ENCODE peak calls at places on chromosome 17, in seven cellular contexts. M, I, X, B, R, G and Z are unnamed samples. For H3K27me3, the result is how much of the 10 kb centered on the place peaks cover.

GRCh38 chr17:49986396-49987289 is 8.4 kb downstream of the DLX3 start:
- DNase-seq in M (no peak), I (no peak), X (no peak), B (no peak), R (no peak), G (no peak), Z (no peak)

GRCh38 chr17:17570207-17570797 is 21.2 kb downstream of the PEMT start:
- DNase-seq in M (no peak), I (peak), X (no peak), B (no peak), R (no peak), G (peak), Z (peak)

GRCh38 chr17:31216053-31216751 is 80.8 kb downstream of the OMG start:
- DNase-seq in M (peak), I (no peak), X (no peak), B (no peak), R (no peak), G (peak), Z (no peak)

GRCh38 chr17:69654981-69655581 is 240.6 kb downstream of the MAP2K6 start:
- DNase-seq in M (peak), I (no peak), X (no peak), B (no peak), R (no peak), G (peak), Z (no peak)

GRCh38 chr17:49984776-49985175 is 10.2 kb downstream of the DLX3 start:
- DNase-seq in M (no peak), I (no peak), X (no peak), B (no peak), R (no peak), G (no peak), Z (no peak)

GRCh38 chr17:34613064-34614019 is 34.0 kb downstream of the TMEM132E start:
- DNase-seq in M (peak), I (no peak), X (no peak), B (no peak), R (no peak), G (no peak), Z (no peak)

GRCh38 chr17:36001109-36001735 is at the start of gene CCL15:
- DNase-seq in M (no peak), I (no peak), X (peak), B (no peak), R (no peak), G (no peak), Z (no peak)

GRCh38 chr17:55161935-55162555 is 102.7 kb upstream of the HLF start:
- DNase-seq in M (peak), I (no peak), X (no peak), B (no peak), R (no peak), G (peak), Z (no peak)

GRCh38 chr17:76079577-76080206 is 710 bp downstream of the ZACN start:
- DNase-seq in M (no peak), I (no peak), X (no peak), B (no peak), R (no peak), G (no peak), Z (no peak)

GRCh38 chr17:16989230-16989952 is 17.5 kb upstream of the TNFRSF13B start:
- DNase-seq in M (no peak), I (no peak), X (no peak), B (no peak), R (no peak), G (no peak), Z (no peak)

GRCh38 chr17:45431531-45432404 is 902 bp downstream of the ARHGAP27 start:
- DNase-seq in M (peak), I (peak), X (peak), B (peak), R (peak), G (peak), Z (no peak)

GRCh38 chr17:17792551-17793377 is 44.0 kb downstream of the SREBF1 start:
- DNase-seq in M (peak), I (peak), X (no peak), B (no peak), R (no peak), G (peak), Z (no peak)

GRCh38 chr17:15776871-15777270 is 44.8 kb downstream of the TBC1D26 start:
- DNase-seq in M (no peak), I (no peak), X (no peak), B (no peak), R (no peak), G (no peak), Z (no peak)

DNA sequence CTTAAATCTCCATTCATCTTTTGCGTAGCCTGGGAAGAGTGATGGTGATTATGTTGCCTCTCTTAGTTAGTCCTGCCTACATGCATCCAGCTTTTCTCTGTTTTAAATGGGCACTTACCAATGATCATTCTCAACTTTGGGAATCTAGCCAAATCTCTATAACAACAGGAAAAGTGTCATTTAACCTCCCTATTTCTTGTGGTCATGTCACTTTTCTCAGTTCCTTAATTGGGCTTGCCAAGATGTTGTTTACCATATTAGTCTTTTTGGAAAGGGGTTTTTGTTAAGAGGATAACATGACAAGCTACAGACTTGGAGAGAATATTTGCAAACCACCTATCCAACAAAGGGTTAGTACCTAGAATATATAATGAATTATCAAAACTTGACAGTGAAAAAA is 15.6 kb upstream of the CLEC10A start:
- DNase-seq in M (no peak), I (no peak), X (no peak), B (no peak), R (no peak), G (no peak), Z (no peak)
- H3K27me3 ChIP-seq in M (under half), I (under half), X (under half), B (under half), R (under half), G (under half), Z (under half)

GRCh38 chr17:28572294-28573099 is 1.2 kb upstream of the PIGS start:
- DNase-seq in M (no peak), I (no peak), X (no peak), B (no peak), R (no peak), G (no peak), Z (no peak)

GRCh38 chr17:28571255-28572122 is at the start of gene PIGS:
- DNase-seq in M (peak), I (peak), X (peak), B (peak), R (peak), G (peak), Z (peak)

GRCh38 chr17:28570716-28571254 is 539 bp downstream of the PIGS start:
- DNase-seq in M (no peak), I (no peak), X (no peak), B (no peak), R (peak), G (peak), Z (no peak)

GRCh38 chr17:28567604-28568003 is 3.7 kb downstream of the PIGS start:
- DNase-seq in M (no peak), I (no peak), X (no peak), B (no peak), R (no peak), G (no peak), Z (no peak)

DNA sequence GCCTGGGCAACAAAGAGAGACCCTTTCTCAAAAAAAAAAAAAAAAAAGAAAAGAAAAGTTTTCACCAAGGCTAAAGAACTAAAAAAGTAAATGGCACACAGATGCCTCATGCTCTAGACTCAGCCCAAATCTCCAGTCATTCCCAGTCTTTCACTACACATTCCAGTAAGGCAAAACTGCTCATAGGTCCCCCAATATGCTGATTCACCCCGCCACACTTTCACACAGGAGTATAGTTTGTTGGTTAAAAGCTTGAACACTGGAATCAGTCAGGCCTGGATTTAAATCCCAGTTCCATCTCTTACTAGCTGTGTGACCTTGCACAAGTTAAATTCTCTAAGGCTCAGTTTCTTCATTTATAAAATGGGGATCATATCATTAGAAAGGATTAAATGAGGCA is 1.9 kb downstream of the PIGS start:
- DNase-seq in M (no peak), I (no peak), X (no peak), B (no peak), R (no peak), G (no peak), Z (no peak)
- H3K4me3 ChIP-seq in M (no peak), I (no peak), X (no peak), B (no peak), R (no peak), G (peak), Z (no peak)

GRCh38 chr17:43645765-43646481 is 15.8 kb downstream of the MEOX1 start:
- DNase-seq in M (no peak), I (peak), X (peak), B (peak), R (peak), G (peak), Z (peak)
- H3K27me3 ChIP-seq in M (under half), I (under half), X (under half), B (under half), R (under half), G (under half), Z (under half)

DNA sequence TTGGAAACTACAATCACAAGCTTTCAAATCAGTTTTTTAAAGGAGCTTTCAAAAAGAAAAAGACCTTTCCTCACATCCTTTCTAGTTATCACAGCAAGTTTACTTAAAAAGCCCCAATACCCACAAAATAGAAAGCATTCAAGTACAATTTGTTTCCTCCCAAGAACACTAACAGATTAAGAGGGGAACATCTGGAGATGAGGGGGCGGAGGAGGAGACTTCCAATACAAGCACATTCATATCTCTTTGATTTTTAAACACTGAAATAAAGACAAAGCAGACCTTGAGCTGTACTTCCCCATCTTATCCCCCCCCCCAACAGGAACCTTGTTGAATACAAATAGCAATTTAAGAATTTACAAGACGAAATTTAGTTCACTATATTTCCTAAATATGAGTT is 2.0 kb downstream of the YWHAE start:
- DNase-seq in M (no peak), I (no peak), X (no peak), B (no peak), R (no peak), G (no peak), Z (no peak)
- H3K4me3 ChIP-seq in M (peak), I (peak), X (peak), B (peak), R (peak), G (peak), Z (peak)

DNA sequence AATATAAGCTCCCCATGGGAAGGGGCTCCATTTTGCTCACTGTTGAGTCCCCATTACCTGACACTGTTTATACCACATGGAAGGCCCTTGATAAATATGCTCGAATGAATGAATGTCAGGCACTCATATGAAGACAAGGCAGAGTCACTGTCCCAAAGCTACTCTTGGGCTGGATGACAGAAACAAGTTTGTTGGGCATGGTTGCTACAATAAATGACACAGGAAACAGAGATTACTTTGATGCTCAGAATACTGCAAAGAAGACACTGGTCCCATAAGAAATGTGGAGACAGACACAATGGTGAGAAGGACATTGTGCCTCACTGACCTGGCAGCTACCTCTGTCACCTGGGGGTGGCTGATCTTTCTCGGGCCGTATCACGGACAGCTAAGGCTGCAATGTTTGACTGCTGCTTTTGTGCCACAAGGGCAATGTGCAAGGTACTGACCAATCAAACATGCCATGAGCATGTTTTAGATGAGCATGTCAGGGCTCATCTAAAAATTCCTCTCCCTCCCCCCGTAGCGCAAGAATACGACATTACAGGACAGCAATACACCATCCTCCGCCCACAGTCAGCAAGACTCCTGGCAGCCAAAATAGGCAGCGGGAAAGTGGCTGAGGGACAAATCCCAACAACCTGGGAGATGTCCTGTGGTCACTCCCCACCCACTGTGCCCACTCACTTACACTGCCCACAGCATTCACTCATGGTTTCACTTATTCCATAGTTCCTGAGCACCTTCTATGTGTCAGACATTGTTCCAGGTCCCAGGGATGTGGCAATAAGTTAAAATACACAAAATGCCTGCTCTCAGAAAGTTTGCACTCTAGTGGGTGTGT is 5.0 kb downstream of the PIK3R6 start:
- DNase-seq in M (peak), I (no peak), X (peak), B (no peak), R (no peak), G (no peak), Z (no peak)
- H3K27me3 ChIP-seq in M (under half), I (under half), X (under half), B (under half), R (under half), G (under half), Z (under half)